ENCODE peak calls at places on chromosomes 16 and 17, in nine cellular contexts. O, H, R, G, L, I, P, S and E are unnamed samples.

GRCh38 chr16:89798832-89799370 is 17.5 kb downstream of the FANCA start:
- DNase-seq in L (no peak), G (no peak), R (no peak), H (no peak), S (no peak), P (no peak), I (no peak), O (no peak), E (no peak)

GRCh38 chr17:3479988-3480387 is 4.2 kb downstream of the ASPA start:
- DNase-seq in O (no peak), I (no peak), G (no peak), P (no peak), H (no peak), S (no peak), R (no peak), L (no peak), E (no peak)

GRCh38 chr17:3808701-3809100 is 7.7 kb upstream of the ITGAE start:
- DNase-seq in P (no peak), I (no peak), H (no peak), S (no peak), L (no peak), G (no peak), R (no peak), O (no peak), E (no peak)

GRCh38 chr17:81702934-81703746 is at the start of gene MRPL12:
- DNase-seq in P (peak), G (peak), H (peak), I (peak), S (peak), O (peak), R (peak), L (peak), E (peak)

GRCh38 chr17:18322522-18322921 is 7.4 kb downstream of the SMCR8 start:
- DNase-seq in R (no peak), I (no peak), S (no peak), L (no peak), G (no peak), H (no peak), O (no peak), P (no peak), E (no peak)

GRCh38 chr17:42537826-42538451 is 1.9 kb downstream of the NAGLU start:
- DNase-seq in G (no peak), O (no peak), H (no peak), P (no peak), I (no peak), R (no peak), S (no peak), L (no peak), E (no peak)

GRCh38 chr17:43878260-43879082 is 28.9 kb downstream of the MPP2 start:
- DNase-seq in I (peak), G (peak), S (peak), P (no peak), R (peak), L (peak), O (peak), H (peak), E (peak)

GRCh38 chr16:75065149-75065807 is 51.3 kb downstream of the LDHD start:
- DNase-seq in P (no peak), R (no peak), H (no peak), O (no peak), L (no peak), G (no peak), I (no peak), S (no peak), E (no peak)

GRCh38 chr16:61885343-61885742 is 150.9 kb downstream of the CDH8 start:
- DNase-seq in S (no peak), G (no peak), R (no peak), H (no peak), L (no peak), P (no peak), I (no peak), O (no peak), E (no peak)

GRCh38 chr17:30299000-30299399 is 7.3 kb upstream of the BLMH start:
- DNase-seq in R (no peak), L (peak), O (no peak), S (no peak), G (no peak), I (peak), P (no peak), H (no peak), E (no peak)

GRCh38 chr16:85529489-85530369 is 83.4 kb upstream of the GSE1 start:
- DNase-seq in O (no peak), L (no peak), S (no peak), G (no peak), H (no peak), I (no peak), R (no peak), P (no peak), E (no peak)

GRCh38 chr17:17384961-17385360 is 81.8 kb downstream of the NT5M start:
- DNase-seq in L (no peak), S (no peak), O (no peak), G (no peak), I (no peak), H (no peak), P (no peak), R (no peak), E (no peak)

GRCh38 chr16:66899945-66900688 is 18.6 kb downstream of the CDH16 start:
- DNase-seq in O (peak), H (no peak), L (peak), I (peak), P (no peak), R (peak), G (no peak), S (peak), E (peak)

GRCh38 chr17:22518185-22518584 is 825.9 kb downstream of the KCNJ18 start:
- DNase-seq in S (no peak), O (no peak), L (no peak), R (no peak), P (no peak), I (no peak), H (no peak), G (no peak), E (no peak)

GRCh38 chr16:48317614-48318013 is 67.6 kb downstream of the SIAH1 start:
- DNase-seq in L (peak), G (peak), H (peak), R (no peak), P (no peak), I (peak), S (no peak), O (no peak), E (peak)

GRCh38 chr16:31393056-31393455 is at the start of gene ITGAD:
- DNase-seq in I (no peak), P (no peak), L (no peak), H (no peak), S (no peak), R (no peak), G (no peak), O (no peak), E (no peak)

GRCh38 chr17:32876414-32877163 is at the start of gene MYO1D:
- DNase-seq in G (no peak), S (peak), L (no peak), O (no peak), P (no peak), H (no peak), I (no peak), R (peak), E (no peak)

GRCh38 chr16:66717112-66717675 is 20.7 kb upstream of the CMTM4 start:
- DNase-seq in P (no peak), L (peak), O (no peak), I (peak), S (peak), H (peak), G (peak), R (no peak), E (peak)

GRCh38 chr16:275041-275621 is 613 bp downstream of the RGS11 start:
- DNase-seq in L (no peak), I (no peak), R (no peak), O (no peak), G (no peak), P (no peak), H (no peak), S (no peak), E (no peak)
- H3K4me3 ChIP-seq in L (peak), I (no peak), R (peak), O (peak), G (peak), P (peak), H (peak), S (peak), E (peak)

GRCh38 chr16:81558077-81558443 is 113.5 kb downstream of the CMIP start:
- DNase-seq in L (no peak), G (no peak), P (no peak), S (no peak), R (no peak), I (no peak), O (no peak), H (no peak), E (no peak)
- H3K4me3 ChIP-seq in L (no peak), G (no peak), P (no peak), S (no peak), R (no peak), I (no peak), O (no peak), H (no peak), E (no peak)

DNA sequence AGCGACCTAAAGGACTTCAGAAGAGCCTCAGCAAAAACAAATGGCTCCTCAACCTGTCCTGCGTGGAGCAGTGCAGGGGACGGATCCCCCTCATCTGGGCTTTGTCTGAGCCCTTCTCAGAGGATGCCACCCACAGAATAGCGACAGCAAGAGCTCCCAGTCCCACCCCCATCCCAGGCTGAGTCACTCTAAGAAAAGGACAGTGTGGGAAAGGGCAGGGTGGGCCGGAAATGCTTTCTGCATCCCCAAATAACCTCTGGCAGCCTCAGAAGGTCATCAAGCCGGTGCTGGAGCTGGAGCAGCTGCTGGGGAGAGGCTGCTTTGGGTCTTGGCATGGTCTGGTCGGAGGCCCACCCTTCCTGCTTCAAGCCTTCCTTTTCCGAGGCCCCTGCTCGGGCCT is 8.9 kb downstream of the SLC12A4 start:
- DNase-seq in L (peak), I (peak), R (peak), H (no peak), O (peak), G (no peak), P (no peak), S (peak), E (no peak)
- H3K4me3 ChIP-seq in L (no peak), I (no peak), R (no peak), H (no peak), O (no peak), G (no peak), P (no peak), S (peak), E (no peak)

DNA sequence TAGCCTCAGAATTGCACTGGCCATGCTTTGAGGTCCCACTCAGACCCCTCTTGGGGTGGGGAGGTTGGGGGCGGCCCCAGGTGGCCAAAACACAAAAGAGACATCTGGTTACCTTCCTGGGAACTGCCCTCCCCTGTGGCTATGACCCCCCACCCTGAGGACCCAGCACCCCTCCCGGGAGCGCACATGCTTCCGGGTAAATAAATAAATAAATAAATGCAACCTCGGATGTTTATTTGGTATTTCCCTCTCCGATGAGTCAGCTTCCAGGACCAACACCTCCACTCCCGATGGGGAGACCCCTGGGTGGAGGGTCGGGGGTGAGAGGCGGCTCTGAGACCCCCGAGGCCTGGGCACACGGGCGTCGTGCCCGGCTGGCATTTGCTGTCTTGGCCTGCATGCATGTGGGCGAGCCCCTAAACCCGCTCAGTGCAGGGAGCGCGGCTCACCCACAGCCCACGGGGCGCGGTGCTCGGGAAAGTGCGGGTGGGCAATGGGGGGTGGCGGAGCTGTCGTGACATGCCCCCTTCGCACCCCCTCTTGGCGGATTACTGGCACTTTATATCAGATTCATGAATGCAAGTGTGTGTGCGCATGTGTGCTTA is 84.3 kb upstream of the CREBBP start:
- DNase-seq in L (no peak), H (no peak), P (no peak), I (no peak), R (no peak), O (no peak), G (no peak), S (no peak), E (no peak)
- H3K4me3 ChIP-seq in L (no peak), H (no peak), P (no peak), I (no peak), R (no peak), O (no peak), G (no peak), S (no peak), E (no peak)

GRCh38 chr17:59230765-59231164 is 10.5 kb downstream of the GDPD1 start:
- DNase-seq in O (no peak), S (no peak), G (no peak), L (no peak), H (no peak), I (no peak), P (no peak), R (no peak), E (no peak)
- H3K4me3 ChIP-seq in O (no peak), S (no peak), G (no peak), L (no peak), H (no peak), I (no peak), P (no peak), R (no peak), E (no peak)